ENCODE peak calls at places on chromosomes 7 and 10, in six cellular contexts. One of them, this sample, is unnamed.

GRCh38 chr10:99337261-99337905 is 8.2 kb downstream of the CNNM1 start:
- DNase-seq in lower lobe of right lung: no peak
- DNase-seq in right atrium auricular region: no peak
- DNase-seq in effector memory CD4-positive, alpha-beta T cell: no peak
- DNase-seq in upper lobe of right lung: no peak
- DNase-seq in CD8-positive, alpha-beta memory T cell: no peak
- DNase-seq in this sample: no peak

GRCh38 chr10:18313626-18314025 is 173.4 kb downstream of the CACNB2 start:
- DNase-seq in lower lobe of right lung: no peak
- DNase-seq in right atrium auricular region: no peak
- DNase-seq in effector memory CD4-positive, alpha-beta T cell: no peak
- DNase-seq in upper lobe of right lung: no peak
- DNase-seq in CD8-positive, alpha-beta memory T cell: no peak
- DNase-seq in this sample: no peak

GRCh38 chr7:128777156-128778123 is 1.8 kb upstream of the OPN1SW start:
- DNase-seq in lower lobe of right lung: no peak
- DNase-seq in right atrium auricular region: no peak
- DNase-seq in effector memory CD4-positive, alpha-beta T cell: no peak
- DNase-seq in upper lobe of right lung: no peak
- DNase-seq in CD8-positive, alpha-beta memory T cell: no peak
- DNase-seq in this sample: no peak

GRCh38 chr10:124517466-124517865 is 55.8 kb downstream of the LHPP start:
- DNase-seq in lower lobe of right lung: no peak
- DNase-seq in right atrium auricular region: no peak
- DNase-seq in effector memory CD4-positive, alpha-beta T cell: no peak
- DNase-seq in upper lobe of right lung: no peak
- DNase-seq in CD8-positive, alpha-beta memory T cell: no peak
- DNase-seq in this sample: no peak

GRCh38 chr10:77635402-77636227 is 2.0 kb downstream of the KCNMA1 start:
- DNase-seq in lower lobe of right lung: no peak
- DNase-seq in right atrium auricular region: no peak
- DNase-seq in effector memory CD4-positive, alpha-beta T cell: no peak
- DNase-seq in upper lobe of right lung: no peak
- DNase-seq in CD8-positive, alpha-beta memory T cell: no peak
- DNase-seq in this sample: no peak

GRCh38 chr7:55517191-55517633 is 55.1 kb downstream of the VOPP1 start:
- DNase-seq in lower lobe of right lung: no peak
- DNase-seq in right atrium auricular region: no peak
- DNase-seq in effector memory CD4-positive, alpha-beta T cell: no peak
- DNase-seq in upper lobe of right lung: no peak
- DNase-seq in CD8-positive, alpha-beta memory T cell: no peak
- DNase-seq in this sample: no peak

GRCh38 chr10:113337142-113337541 is 215.7 kb upstream of the HABP2 start:
- DNase-seq in lower lobe of right lung: no peak
- DNase-seq in right atrium auricular region: no peak
- DNase-seq in effector memory CD4-positive, alpha-beta T cell: no peak
- DNase-seq in upper lobe of right lung: no peak
- DNase-seq in CD8-positive, alpha-beta memory T cell: no peak
- DNase-seq in this sample: no peak

GRCh38 chr7:137086896-137087295 is 218.4 kb downstream of the CHRM2 start:
- DNase-seq in lower lobe of right lung: no peak
- DNase-seq in right atrium auricular region: no peak
- DNase-seq in effector memory CD4-positive, alpha-beta T cell: no peak
- DNase-seq in upper lobe of right lung: no peak
- DNase-seq in CD8-positive, alpha-beta memory T cell: no peak
- DNase-seq in this sample: no peak

GRCh38 chr7:143287321-143287934 is 723 bp upstream of the CASP2 start:
- DNase-seq in lower lobe of right lung: no peak
- DNase-seq in right atrium auricular region: no peak
- DNase-seq in effector memory CD4-positive, alpha-beta T cell: no peak
- DNase-seq in upper lobe of right lung: no peak
- DNase-seq in CD8-positive, alpha-beta memory T cell: no peak
- DNase-seq in this sample: no peak

GRCh38 chr10:75165684-75166622 is 44.6 kb upstream of the VDAC2 start:
- DNase-seq in lower lobe of right lung: no peak
- DNase-seq in right atrium auricular region: no peak
- DNase-seq in effector memory CD4-positive, alpha-beta T cell: no peak
- DNase-seq in upper lobe of right lung: no peak
- DNase-seq in CD8-positive, alpha-beta memory T cell: no peak
- DNase-seq in this sample: no peak

GRCh38 chr10:79345241-79346011 is 1.8 kb upstream of the PPIF start:
- DNase-seq in lower lobe of right lung: no peak
- DNase-seq in right atrium auricular region: no peak
- DNase-seq in effector memory CD4-positive, alpha-beta T cell: no peak
- DNase-seq in upper lobe of right lung: peak; percentile 64
- DNase-seq in CD8-positive, alpha-beta memory T cell: no peak
- DNase-seq in this sample: no peak

GRCh38 chr10:114359041-114359952 is 45.0 kb downstream of the AFAP1L2 start:
- DNase-seq in lower lobe of right lung: no peak
- DNase-seq in right atrium auricular region: no peak
- DNase-seq in effector memory CD4-positive, alpha-beta T cell: no peak
- DNase-seq in upper lobe of right lung: no peak
- DNase-seq in CD8-positive, alpha-beta memory T cell: no peak
- DNase-seq in this sample: no peak

GRCh38 chr7:22251284-22251683 is 105.7 kb downstream of the RAPGEF5 start:
- DNase-seq in lower lobe of right lung: no peak
- DNase-seq in right atrium auricular region: no peak
- DNase-seq in effector memory CD4-positive, alpha-beta T cell: no peak
- DNase-seq in upper lobe of right lung: no peak
- DNase-seq in CD8-positive, alpha-beta memory T cell: no peak
- DNase-seq in this sample: no peak

GRCh38 chr10:35451103-35452016 is 115.1 kb downstream of the CCNY start:
- DNase-seq in lower lobe of right lung: no peak
- DNase-seq in right atrium auricular region: no peak
- DNase-seq in effector memory CD4-positive, alpha-beta T cell: no peak
- DNase-seq in upper lobe of right lung: no peak
- DNase-seq in CD8-positive, alpha-beta memory T cell: no peak
- DNase-seq in this sample: no peak

GRCh38 chr10:93435061-93435491 is 47.1 kb downstream of the MYOF start:
- DNase-seq in lower lobe of right lung: no peak
- DNase-seq in right atrium auricular region: no peak
- DNase-seq in effector memory CD4-positive, alpha-beta T cell: no peak
- DNase-seq in upper lobe of right lung: no peak
- DNase-seq in CD8-positive, alpha-beta memory T cell: no peak
- DNase-seq in this sample: no peak

GRCh38 chr7:6123843-6124242 is 92.7 kb downstream of the ANKRD61 start:
- DNase-seq in lower lobe of right lung: no peak
- DNase-seq in right atrium auricular region: peak; percentile 50
- DNase-seq in effector memory CD4-positive, alpha-beta T cell: no peak
- DNase-seq in upper lobe of right lung: no peak
- DNase-seq in CD8-positive, alpha-beta memory T cell: no peak
- DNase-seq in this sample: no peak

GRCh38 chr10:1128649-1129048 is 72.5 kb downstream of the WDR37 start:
- DNase-seq in lower lobe of right lung: no peak
- DNase-seq in right atrium auricular region: no peak
- DNase-seq in effector memory CD4-positive, alpha-beta T cell: no peak
- DNase-seq in upper lobe of right lung: no peak
- DNase-seq in CD8-positive, alpha-beta memory T cell: no peak
- DNase-seq in this sample: peak; percentile 37

GRCh38 chr7:71784180-71784579 is 628.0 kb downstream of the CALN1 start:
- DNase-seq in lower lobe of right lung: no peak
- DNase-seq in right atrium auricular region: no peak
- DNase-seq in effector memory CD4-positive, alpha-beta T cell: no peak
- DNase-seq in upper lobe of right lung: no peak
- DNase-seq in CD8-positive, alpha-beta memory T cell: no peak
- DNase-seq in this sample: peak; percentile 47

GRCh38 chr10:100705139-100705538 is 40.2 kb upstream of the PAX2 start:
- DNase-seq in lower lobe of right lung: no peak
- DNase-seq in right atrium auricular region: no peak
- DNase-seq in effector memory CD4-positive, alpha-beta T cell: no peak
- DNase-seq in upper lobe of right lung: no peak
- DNase-seq in CD8-positive, alpha-beta memory T cell: no peak
- DNase-seq in this sample: no peak

GRCh38 chr10:119932631-119933030 is 40.1 kb downstream of the SEC23IP start:
- DNase-seq in lower lobe of right lung: no peak
- DNase-seq in right atrium auricular region: no peak
- DNase-seq in effector memory CD4-positive, alpha-beta T cell: no peak
- DNase-seq in upper lobe of right lung: no peak
- DNase-seq in CD8-positive, alpha-beta memory T cell: no peak
- DNase-seq in this sample: no peak

GRCh38 chr10:122151121-122151694 is 119.9 kb upstream of the BTBD16 start:
- DNase-seq in lower lobe of right lung: no peak
- DNase-seq in right atrium auricular region: no peak
- DNase-seq in effector memory CD4-positive, alpha-beta T cell: no peak
- DNase-seq in upper lobe of right lung: peak; percentile 55
- DNase-seq in CD8-positive, alpha-beta memory T cell: no peak
- DNase-seq in this sample: no peak

GRCh38 chr7:130918129-130919052 is 184.4 kb upstream of the KLF14 start:
- DNase-seq in lower lobe of right lung: no peak
- DNase-seq in right atrium auricular region: no peak
- DNase-seq in effector memory CD4-positive, alpha-beta T cell: no peak
- DNase-seq in upper lobe of right lung: no peak
- DNase-seq in CD8-positive, alpha-beta memory T cell: no peak
- DNase-seq in this sample: no peak

GRCh38 chr7:112566392-112567324 is 85.9 kb downstream of the LSMEM1 start:
- DNase-seq in lower lobe of right lung: no peak
- DNase-seq in right atrium auricular region: no peak
- DNase-seq in effector memory CD4-positive, alpha-beta T cell: no peak
- DNase-seq in upper lobe of right lung: no peak
- DNase-seq in CD8-positive, alpha-beta memory T cell: no peak
- DNase-seq in this sample: no peak

DNA sequence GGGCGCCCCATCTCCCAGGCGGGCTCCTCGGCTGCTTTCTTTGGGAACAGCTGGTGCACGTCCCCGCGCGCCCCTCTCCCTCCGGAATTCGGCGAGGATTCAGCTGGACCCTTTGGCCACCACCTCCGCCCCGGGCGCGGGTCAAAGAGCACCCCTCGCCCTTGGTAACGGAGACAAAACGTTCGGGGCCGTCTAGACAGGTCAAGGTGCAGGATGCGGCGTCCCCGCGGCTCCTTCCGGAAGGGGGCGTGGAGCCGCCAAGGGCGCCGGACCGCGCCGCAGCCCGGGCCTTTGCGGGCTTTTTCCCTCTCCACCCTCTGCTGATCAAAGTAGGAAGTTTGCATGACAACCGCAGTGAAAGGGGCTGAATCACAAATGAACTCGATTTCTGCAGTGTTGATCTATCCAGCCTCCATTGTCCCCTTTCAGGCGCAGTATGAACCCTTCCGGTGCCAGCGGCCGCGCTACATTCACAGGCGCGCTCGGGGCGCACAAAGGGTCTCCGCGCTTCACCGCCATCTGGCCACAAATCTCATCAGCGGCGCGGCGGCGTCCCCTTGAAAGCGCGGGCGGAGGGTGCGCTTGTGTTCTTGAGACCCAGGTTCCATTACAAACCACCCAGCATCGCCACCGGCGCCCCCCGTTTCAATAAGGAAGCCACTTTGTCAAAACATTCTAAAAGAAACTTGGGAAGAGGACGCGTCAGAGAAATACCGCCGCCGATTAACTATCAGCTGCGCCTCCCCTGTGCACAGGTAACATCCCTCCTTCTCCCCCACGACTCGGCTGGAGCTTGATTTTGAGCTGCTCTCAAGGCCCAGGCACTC is 36.4 kb downstream of the CNPY1 start:
- DNase-seq in lower lobe of right lung: no peak
- DNase-seq in right atrium auricular region: no peak
- DNase-seq in effector memory CD4-positive, alpha-beta T cell: no peak
- DNase-seq in upper lobe of right lung: peak; percentile 39
- DNase-seq in CD8-positive, alpha-beta memory T cell: no peak
- DNase-seq in this sample: no peak
- H3K4me3 ChIP-seq in lower lobe of right lung: peak overlapping the region; percentile 9
- H3K4me3 ChIP-seq in right atrium auricular region: peak overlapping the region; percentile 7
- H3K4me3 ChIP-seq in effector memory CD4-positive, alpha-beta T cell: no peak overlapping the region
- H3K4me3 ChIP-seq in upper lobe of right lung: no peak overlapping the region
- H3K4me3 ChIP-seq in CD8-positive, alpha-beta memory T cell: no peak overlapping the region
- H3K4me3 ChIP-seq in this sample: no peak overlapping the region

GRCh38 chr10:48748573-48748972 is 63.9 kb downstream of the WDFY4 start:
- DNase-seq in lower lobe of right lung: peak; percentile 57
- DNase-seq in right atrium auricular region: peak; percentile 54
- DNase-seq in effector memory CD4-positive, alpha-beta T cell: no peak
- DNase-seq in upper lobe of right lung: no peak
- DNase-seq in CD8-positive, alpha-beta memory T cell: no peak
- DNase-seq in this sample: peak; percentile 47

GRCh38 chr10:48751730-48752129 is 67.1 kb downstream of the WDFY4 start:
- DNase-seq in lower lobe of right lung: no peak
- DNase-seq in right atrium auricular region: peak; percentile 38
- DNase-seq in effector memory CD4-positive, alpha-beta T cell: no peak
- DNase-seq in upper lobe of right lung: no peak
- DNase-seq in CD8-positive, alpha-beta memory T cell: no peak
- DNase-seq in this sample: peak; percentile 64

GRCh38 chr10:48750019-48750418 is 65.3 kb downstream of the WDFY4 start:
- DNase-seq in lower lobe of right lung: no peak
- DNase-seq in right atrium auricular region: peak; percentile 47
- DNase-seq in effector memory CD4-positive, alpha-beta T cell: no peak
- DNase-seq in upper lobe of right lung: no peak
- DNase-seq in CD8-positive, alpha-beta memory T cell: no peak
- DNase-seq in this sample: no peak

GRCh38 chr10:48749254-48749787 is 64.6 kb downstream of the WDFY4 start:
- DNase-seq in lower lobe of right lung: no peak
- DNase-seq in right atrium auricular region: peak; percentile 40
- DNase-seq in effector memory CD4-positive, alpha-beta T cell: no peak
- DNase-seq in upper lobe of right lung: no peak
- DNase-seq in CD8-positive, alpha-beta memory T cell: no peak
- DNase-seq in this sample: peak; percentile 44

DNA sequence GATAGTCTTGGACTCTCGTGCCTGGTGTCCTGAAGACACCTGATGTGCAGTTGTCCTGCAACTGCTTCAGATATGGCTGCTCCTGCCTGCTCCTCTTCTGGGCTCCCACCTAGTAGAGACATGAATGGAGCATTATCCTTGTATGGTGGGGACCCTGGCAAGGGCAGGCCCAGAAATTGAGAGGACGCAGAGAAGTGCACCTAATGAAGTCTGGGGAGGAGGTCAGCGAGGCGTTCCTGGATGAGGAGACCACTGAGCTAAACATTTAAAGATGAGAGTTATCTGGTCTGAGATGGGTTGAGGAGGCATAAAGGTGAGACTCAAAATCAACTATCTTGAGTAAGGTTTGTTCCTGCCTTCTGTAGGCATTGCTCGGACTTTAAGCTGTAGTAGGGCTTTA is 66.3 kb downstream of the WDFY4 start:
- DNase-seq in lower lobe of right lung: no peak
- DNase-seq in right atrium auricular region: peak; percentile 40
- DNase-seq in effector memory CD4-positive, alpha-beta T cell: no peak
- DNase-seq in upper lobe of right lung: no peak
- DNase-seq in CD8-positive, alpha-beta memory T cell: no peak
- DNase-seq in this sample: peak; percentile 69
- H3K27ac ChIP-seq in lower lobe of right lung: no peak overlapping the region
- H3K27ac ChIP-seq in right atrium auricular region: no peak overlapping the region
- H3K27ac ChIP-seq in effector memory CD4-positive, alpha-beta T cell: no peak overlapping the region
- H3K27ac ChIP-seq in upper lobe of right lung: no peak overlapping the region
- H3K27ac ChIP-seq in CD8-positive, alpha-beta memory T cell: no peak overlapping the region
- H3K27ac ChIP-seq in this sample: no peak overlapping the region

GRCh38 chr7:151782598-151783448 is 94.1 kb downstream of the PRKAG2 start:
- DNase-seq in lower lobe of right lung: peak; percentile 85
- DNase-seq in right atrium auricular region: peak; percentile 80
- DNase-seq in effector memory CD4-positive, alpha-beta T cell: peak; percentile 20
- DNase-seq in upper lobe of right lung: peak; percentile 88
- DNase-seq in CD8-positive, alpha-beta memory T cell: peak; percentile 58
- DNase-seq in this sample: no peak
- H3K4me3 ChIP-seq in lower lobe of right lung: peak overlapping the region; percentile 32
- H3K4me3 ChIP-seq in right atrium auricular region: peak overlapping the region; percentile 27
- H3K4me3 ChIP-seq in effector memory CD4-positive, alpha-beta T cell: peak overlapping the region; percentile 57
- H3K4me3 ChIP-seq in upper lobe of right lung: peak overlapping the region; percentile 24
- H3K4me3 ChIP-seq in CD8-positive, alpha-beta memory T cell: peak overlapping the region; percentile 68
- H3K4me3 ChIP-seq in this sample: peak overlapping the region; percentile 39

DNA sequence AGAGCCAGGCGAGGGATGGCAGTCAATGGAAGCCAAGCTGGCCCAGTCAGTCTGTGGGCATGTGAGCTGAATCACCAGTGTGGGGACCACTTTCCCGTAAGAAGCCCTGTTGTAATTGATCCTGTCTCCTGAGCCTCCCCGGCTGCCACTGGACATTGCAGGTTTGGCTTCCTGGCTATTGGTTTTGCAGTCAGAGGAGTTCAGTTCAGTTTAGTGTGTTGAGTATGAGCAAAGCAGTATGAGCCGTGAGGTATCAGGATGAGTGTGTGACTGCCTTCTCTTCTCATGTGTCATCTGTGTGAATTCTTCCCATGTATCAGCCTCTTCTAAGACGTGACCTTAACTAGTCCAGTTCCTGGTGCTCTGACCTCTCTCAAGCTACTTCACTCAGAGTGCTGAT is 227.4 kb downstream of the PRKG1 start:
- DNase-seq in lower lobe of right lung: no peak
- DNase-seq in right atrium auricular region: no peak
- DNase-seq in effector memory CD4-positive, alpha-beta T cell: no peak
- DNase-seq in upper lobe of right lung: no peak
- DNase-seq in CD8-positive, alpha-beta memory T cell: no peak
- DNase-seq in this sample: no peak
- H3K27ac ChIP-seq in lower lobe of right lung: no peak overlapping the region
- H3K27ac ChIP-seq in right atrium auricular region: peak overlapping the region; percentile 61
- H3K27ac ChIP-seq in effector memory CD4-positive, alpha-beta T cell: no peak overlapping the region
- H3K27ac ChIP-seq in upper lobe of right lung: no peak overlapping the region
- H3K27ac ChIP-seq in CD8-positive, alpha-beta memory T cell: no peak overlapping the region
- H3K27ac ChIP-seq in this sample: peak overlapping the region; percentile 28

This sample was measured in vagina.